ENCODE peak calls at places on chromosome 1, in ten cellular contexts. T, U, O, A, W, S, I, Q, P and D are unnamed samples.

GRCh38 chr1:240993004-240993403 is 364.0 kb downstream of the RGS7 start:
- DNase-seq in T (no peak), U (no peak), O (no peak), A (no peak), W (no peak), S (no peak), I (no peak), Q (no peak), P (no peak), D (no peak)

GRCh38 chr1:17498214-17498613 is 41.3 kb upstream of the ARHGEF10L start:
- DNase-seq in T (no peak), U (peak), O (no peak), A (no peak), W (no peak), S (no peak), I (no peak), Q (no peak), P (no peak), D (no peak)

GRCh38 chr1:36306902-36307456 is 811 bp downstream of the SH3D21 start:
- DNase-seq in T (peak), U (peak), O (peak), A (peak), W (peak), S (peak), I (peak), Q (peak), P (peak), D (peak)

GRCh38 chr1:9099555-9099954 is 29.3 kb downstream of the GPR157 start:
- DNase-seq in T (no peak), U (no peak), O (no peak), A (no peak), W (no peak), S (no peak), I (no peak), Q (peak), P (no peak), D (no peak)

GRCh38 chr1:151134396-151134795 is 12.0 kb downstream of the SEMA6C start:
- DNase-seq in T (no peak), U (no peak), O (no peak), A (no peak), W (no peak), S (no peak), I (peak), Q (peak), P (no peak), D (no peak)

GRCh38 chr1:225999912-226000337 is 782 bp upstream of the SDE2 start:
- DNase-seq in T (no peak), U (no peak), O (no peak), A (no peak), W (no peak), S (no peak), I (no peak), Q (peak), P (no peak), D (no peak)

GRCh38 chr1:41498809-41499208 is 14.3 kb upstream of the EDN2 start:
- DNase-seq in T (peak), U (peak), O (no peak), A (no peak), W (peak), S (peak), I (no peak), Q (no peak), P (no peak), D (no peak)

GRCh38 chr1:229342902-229343587 is at the start of gene CCSAP:
- DNase-seq in T (peak), U (peak), O (no peak), A (peak), W (peak), S (peak), I (no peak), Q (no peak), P (no peak), D (peak)

GRCh38 chr1:25619101-25619890 is 2.7 kb downstream of the MAN1C1 start:
- DNase-seq in T (no peak), U (no peak), O (no peak), A (no peak), W (no peak), S (peak), I (no peak), Q (peak), P (peak), D (no peak)

GRCh38 chr1:235930543-235930942 is 63.8 kb upstream of the LYST start:
- DNase-seq in T (no peak), U (no peak), O (no peak), A (no peak), W (peak), S (no peak), I (no peak), Q (no peak), P (no peak), D (no peak)

GRCh38 chr1:224623310-224623714 is 7.2 kb downstream of the CNIH3 start:
- DNase-seq in T (no peak), U (no peak), O (no peak), A (no peak), W (no peak), S (no peak), I (no peak), Q (no peak), P (no peak), D (no peak)

GRCh38 chr1:230476622-230477003 is 50.5 kb upstream of the PGBD5 start:
- DNase-seq in T (no peak), U (no peak), O (no peak), A (no peak), W (no peak), S (no peak), I (no peak), Q (no peak), P (no peak), D (no peak)

GRCh38 chr1:229258031-229258850 is 12.7 kb upstream of the RAB4A start:
- DNase-seq in T (peak), U (peak), O (no peak), A (peak), W (peak), S (peak), I (no peak), Q (peak), P (peak), D (peak)

GRCh38 chr1:40952744-40953315 is 26.7 kb upstream of the CTPS1 start:
- DNase-seq in T (no peak), U (no peak), O (no peak), A (no peak), W (no peak), S (no peak), I (no peak), Q (no peak), P (no peak), D (no peak)

GRCh38 chr1:58841455-58841854 is 57.6 kb upstream of the JUN start:
- DNase-seq in T (peak), U (peak), O (no peak), A (no peak), W (no peak), S (no peak), I (no peak), Q (peak), P (no peak), D (no peak)

GRCh38 chr1:198253668-198254067 is 96.9 kb downstream of the NEK7 start:
- DNase-seq in T (no peak), U (no peak), O (no peak), A (no peak), W (no peak), S (no peak), I (no peak), Q (no peak), P (no peak), D (no peak)

GRCh38 chr1:152328801-152329391 is 3.9 kb upstream of the FLG start:
- DNase-seq in T (no peak), U (no peak), O (no peak), A (no peak), W (no peak), S (no peak), I (no peak), Q (no peak), P (no peak), D (no peak)

GRCh38 chr1:185969028-185969427 is 234.8 kb downstream of the HMCN1 start:
- DNase-seq in T (no peak), U (no peak), O (no peak), A (no peak), W (no peak), S (no peak), I (no peak), Q (no peak), P (no peak), D (no peak)

GRCh38 chr1:61322769-61323168 is 240.4 kb downstream of the NFIA start:
- DNase-seq in T (peak), U (no peak), O (no peak), A (no peak), W (no peak), S (no peak), I (no peak), Q (no peak), P (no peak), D (no peak)

GRCh38 chr1:56797079-56797685 is 22.0 kb downstream of the FYB2 start:
- DNase-seq in T (no peak), U (peak), O (no peak), A (no peak), W (no peak), S (no peak), I (no peak), Q (no peak), P (no peak), D (no peak)

GRCh38 chr1:153697873-153698647 is 19.6 kb downstream of the NPR1 start:
- DNase-seq in T (no peak), U (no peak), O (peak), A (peak), W (no peak), S (peak), I (no peak), Q (peak), P (peak), D (peak)

GRCh38 chr1:23238565-23238964 is 21.3 kb upstream of the HTR1D start:
- DNase-seq in T (no peak), U (no peak), O (no peak), A (no peak), W (no peak), S (no peak), I (no peak), Q (no peak), P (no peak), D (no peak)

GRCh38 chr1:98921817-98922216 is 82.8 kb downstream of the PLPPR5 start:
- DNase-seq in T (no peak), U (no peak), O (no peak), A (no peak), W (no peak), S (no peak), I (no peak), Q (no peak), P (no peak), D (no peak)

GRCh38 chr1:206828765-206829164 is 36.7 kb upstream of the IL20 start:
- DNase-seq in T (no peak), U (no peak), O (peak), A (no peak), W (no peak), S (no peak), I (no peak), Q (no peak), P (no peak), D (no peak)

GRCh38 chr1:36154765-36155559 is 998 bp upstream of the MAP7D1 start:
- DNase-seq in T (no peak), U (peak), O (no peak), A (no peak), W (no peak), S (no peak), I (no peak), Q (no peak), P (peak), D (no peak)

GRCh38 chr1:55352801-55353180 is 137.6 kb upstream of the USP24 start:
- DNase-seq in T (no peak), U (no peak), O (no peak), A (no peak), W (no peak), S (no peak), I (no peak), Q (no peak), P (no peak), D (no peak)
- TF ChIP-seq EP300 in T (no peak), U (no peak), O (no peak), A (no peak), W (no peak), S (no peak), I (no peak), Q (no peak), P (no peak), D (no peak)

GRCh38 chr1:76868154-76868882 is 1.0 kb downstream of the ST6GALNAC5 start:
- DNase-seq in T (peak), U (no peak), O (no peak), A (no peak), W (peak), S (peak), I (no peak), Q (no peak), P (peak), D (no peak)
- TF ChIP-seq CTCF in T (peak), U (peak), O (peak), A (peak), W (no peak), S (peak), I (no peak), Q (no peak), P (peak), D (no peak)

GRCh38 chr1:243790404-243790803 is 59.6 kb downstream of the AKT3 start:
- DNase-seq in T (no peak), U (no peak), O (no peak), A (no peak), W (no peak), S (no peak), I (no peak), Q (no peak), P (no peak), D (no peak)

GRCh38 chr1:243792891-243793290 is 57.2 kb downstream of the AKT3 start:
- DNase-seq in T (no peak), U (no peak), O (no peak), A (no peak), W (no peak), S (no peak), I (no peak), Q (no peak), P (no peak), D (no peak)

GRCh38 chr1:243791586-243792267 is 58.3 kb downstream of the AKT3 start:
- DNase-seq in T (no peak), U (peak), O (no peak), A (peak), W (no peak), S (peak), I (no peak), Q (no peak), P (no peak), D (no peak)

GRCh38 chr1:243793298-243793697 is 56.7 kb downstream of the AKT3 start:
- DNase-seq in T (no peak), U (no peak), O (no peak), A (no peak), W (no peak), S (no peak), I (no peak), Q (no peak), P (no peak), D (no peak)

GRCh38 chr1:243792401-243792800 is 57.6 kb downstream of the AKT3 start:
- DNase-seq in T (no peak), U (no peak), O (no peak), A (no peak), W (no peak), S (no peak), I (no peak), Q (no peak), P (no peak), D (no peak)
- TF ChIP-seq EP300 in T (no peak), U (no peak), O (no peak), A (no peak), W (no peak), S (no peak), I (no peak), Q (no peak), P (no peak), D (no peak)

GRCh38 chr1:68346192-68346808 is 103.5 kb downstream of the RPE65 start:
- DNase-seq in T (peak), U (no peak), O (no peak), A (no peak), W (no peak), S (no peak), I (no peak), Q (no peak), P (peak), D (no peak)
- TF ChIP-seq CTCF in T (peak), U (peak), O (peak), A (peak), W (no peak), S (peak), I (no peak), Q (peak), P (peak), D (peak)

DNA sequence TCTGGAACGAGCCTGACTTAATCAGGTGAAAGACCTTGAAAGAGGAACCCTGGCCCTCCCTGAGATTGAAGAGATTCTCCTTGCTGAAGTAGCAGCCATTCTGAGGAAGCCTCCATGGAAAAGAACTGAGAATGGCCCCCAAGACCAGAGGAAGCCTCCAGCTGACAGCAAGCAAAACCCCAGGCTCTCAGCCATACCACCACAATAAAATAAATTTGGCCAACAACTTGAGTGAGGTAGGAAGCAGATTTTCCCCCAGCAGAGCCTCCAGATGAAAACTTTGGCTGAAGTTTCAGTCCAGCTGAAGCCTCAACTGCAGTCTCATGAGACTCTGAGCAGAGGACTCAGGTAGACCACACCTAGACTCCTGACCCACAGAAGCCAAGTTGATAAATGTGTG is 34.0 kb upstream of the SLAMF9 start:
- DNase-seq in T (no peak), U (no peak), O (peak), A (no peak), W (no peak), S (no peak), I (no peak), Q (no peak), P (no peak), D (no peak)
- TF ChIP-seq EP300 in T (no peak), U (no peak), O (no peak), A (no peak), W (no peak), S (no peak), I (no peak), Q (no peak), P (no peak), D (no peak)